ENCODE peak calls at places on chromosomes 6 and 20, in five cellular contexts. E, V, G, H and R are unnamed samples.

GRCh38 chr20:54167909-54168872 is 5.6 kb downstream of the CYP24A1 start:
- DNase-seq in E (no peak), V (peak; percentile 57), G (no peak), H (no peak), R (no peak)

GRCh38 chr6:158644227-158645063 is at the start of gene DYNLT1:
- DNase-seq in E (peak; percentile 91), V (peak; percentile 77), G (peak; percentile 93), H (peak; percentile 95), R (peak; percentile 95)

GRCh38 chr20:24701027-24701426 is 231.6 kb downstream of the SYNDIG1 start:
- DNase-seq in E (no peak), V (no peak), G (no peak), H (no peak), R (no peak)

GRCh38 chr6:131858765-131859490 is 51.1 kb downstream of the ENPP1 start:
- DNase-seq in E (no peak), V (no peak), G (no peak), H (no peak), R (no peak)

GRCh38 chr6:87848616-87849015 is 146.6 kb upstream of the AKIRIN2 start:
- DNase-seq in E (no peak), V (no peak), G (peak; percentile 14), H (no peak), R (no peak)

GRCh38 chr20:13238001-13238653 is 17.1 kb downstream of the ISM1 start:
- DNase-seq in E (no peak), V (no peak), G (no peak), H (no peak), R (no peak)

GRCh38 chr20:63117661-63118302 is 98.1 kb downstream of the YTHDF1 start:
- DNase-seq in E (no peak), V (no peak), G (no peak), H (no peak), R (no peak)

GRCh38 chr6:35213824-35214756 is at the start of gene SCUBE3:
- DNase-seq in E (peak; percentile 36), V (peak; percentile 31), G (no peak), H (peak; percentile 82), R (peak; percentile 76)

GRCh38 chr6:78031228-78031627 is 378.4 kb downstream of the MEI4 start:
- DNase-seq in E (no peak), V (no peak), G (no peak), H (no peak), R (no peak)

GRCh38 chr6:3329491-3330051 is 70.8 kb downstream of the PSMG4 start:
- DNase-seq in E (no peak), V (no peak), G (peak; percentile 92), H (no peak), R (no peak)

GRCh38 chr6:158649289-158650143 is at the start of gene SYTL3:
- DNase-seq in E (peak; percentile 61), V (no peak), G (peak; percentile 75), H (no peak), R (peak; percentile 61)

GRCh38 chr6:137811121-137811911 is 55.7 kb upstream of the TNFAIP3 start:
- DNase-seq in E (peak; percentile 78), V (peak; percentile 76), G (peak; percentile 87), H (no peak), R (peak; percentile 80)

GRCh38 chr6:8063762-8064637 is at the start of gene BLOC1S5:
- DNase-seq in E (peak; percentile 98), V (peak; percentile 41), G (peak; percentile 98), H (peak; percentile 99), R (peak; percentile 90)

GRCh38 chr6:81242634-81243033 is 509.8 kb downstream of the TENT5A start:
- DNase-seq in E (no peak), V (no peak), G (no peak), H (no peak), R (no peak)

GRCh38 chr6:139644821-139645220 is 270.4 kb upstream of the CITED2 start:
- DNase-seq in E (no peak), V (no peak), G (peak; percentile 31), H (peak; percentile 5), R (no peak)

GRCh38 chr6:53544050-53544499 is 826 bp downstream of the GCLC start:
- DNase-seq in E (peak; percentile 20), V (no peak), G (no peak), H (no peak), R (no peak)

GRCh38 chr6:162533009-162533400 is 194.6 kb downstream of the PRKN start:
- DNase-seq in E (no peak), V (no peak), G (no peak), H (no peak), R (no peak)

GRCh38 chr20:3741846-3742458 is 9.5 kb downstream of the HSPA12B start:
- DNase-seq in E (no peak), V (no peak), G (no peak), H (no peak), R (no peak)

GRCh38 chr6:160750276-160750689 is 48.2 kb downstream of the PLG start:
- DNase-seq in E (no peak), V (no peak), G (no peak), H (peak; percentile 21), R (peak; percentile 40)

GRCh38 chr6:165049362-165049761 is 260.0 kb downstream of the C6orf118 start:
- DNase-seq in E (no peak), V (no peak), G (no peak), H (peak; percentile 50), R (no peak)

GRCh38 chr20:38133680-38134426 is 31.2 kb downstream of the TGM2 start:
- DNase-seq in E (no peak), V (no peak), G (no peak), H (no peak), R (no peak)

GRCh38 chr6:82909551-82909950 is 156.1 kb downstream of the UBE3D start:
- DNase-seq in E (no peak), V (no peak), G (no peak), H (no peak), R (no peak)

GRCh38 chr20:57079016-57080005 is 187.1 kb downstream of the BMP7 start:
- DNase-seq in E (no peak), V (no peak), G (no peak), H (no peak), R (no peak)

GRCh38 chr6:15322781-15323536 is 77.1 kb downstream of the JARID2 start:
- DNase-seq in E (no peak), V (no peak), G (no peak), H (no peak), R (no peak)

GRCh38 chr6:15048367-15048766 is 197.5 kb upstream of the JARID2 start:
- DNase-seq in E (no peak), V (no peak), G (no peak), H (no peak), R (peak; percentile 52)

DNA sequence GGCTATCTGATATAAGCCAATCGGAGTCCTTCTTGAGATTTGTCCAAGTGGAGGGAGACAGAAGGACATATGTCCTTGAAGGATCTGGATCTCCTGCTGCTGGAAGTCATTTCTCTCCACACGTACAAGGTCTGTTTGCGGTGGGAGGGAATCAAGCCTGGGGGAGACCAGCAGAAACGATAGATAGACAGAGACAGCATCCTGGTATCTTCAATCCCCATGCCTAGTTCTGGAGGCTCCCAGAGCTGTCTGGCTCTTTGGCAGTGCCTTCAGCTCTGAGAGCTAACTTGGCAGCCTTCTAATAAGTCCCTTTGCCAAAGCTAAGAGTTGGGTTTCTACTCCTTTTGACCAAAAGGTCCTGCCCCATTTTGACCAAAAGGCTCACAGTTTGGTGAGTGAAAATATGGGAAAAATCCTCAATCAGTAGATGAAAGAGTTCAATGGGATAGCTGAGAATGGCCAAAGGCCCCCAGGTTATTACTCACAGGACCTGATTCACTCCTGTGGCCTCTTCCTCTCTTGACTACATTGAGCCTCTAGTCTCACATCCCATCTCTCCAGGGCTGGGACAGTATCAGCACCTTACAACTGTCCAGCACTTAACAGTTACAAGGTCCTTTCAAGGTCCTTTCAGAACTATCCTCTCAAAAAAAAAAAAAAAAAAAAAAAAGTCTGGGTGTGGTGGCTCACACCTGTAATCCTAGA is 20.3 kb downstream of the AARS2 start:
- DNase-seq in E (no peak), V (no peak), G (no peak), H (no peak), R (no peak)
- TF ChIP-seq CTCF in E (no peak), V (no peak), G (no peak), H (no peak), R (no peak)

GRCh38 chr6:106910999-106911949 is 63.3 kb downstream of the CD24 start:
- DNase-seq in E (no peak), V (no peak), G (peak; percentile 31), H (no peak), R (no peak)
- TF ChIP-seq CTCF in E (no peak), V (no peak), G (no peak), H (no peak), R (no peak)

GRCh38 chr6:106511274-106512047 is 117.8 kb downstream of the RTN4IP1 start:
- DNase-seq in E (peak; percentile 32), V (no peak), G (peak; percentile 47), H (peak; percentile 44), R (peak; percentile 57)

GRCh38 chr6:106512958-106513480 is 116.3 kb downstream of the RTN4IP1 start:
- DNase-seq in E (peak; percentile 26), V (no peak), G (no peak), H (no peak), R (no peak)

GRCh38 chr6:106510090-106510970 is 119.0 kb downstream of the RTN4IP1 start:
- DNase-seq in E (peak; percentile 37), V (peak; percentile 52), G (peak; percentile 67), H (peak; percentile 42), R (peak; percentile 74)

GRCh38 chr6:106513813-106514212 is 115.5 kb downstream of the RTN4IP1 start:
- DNase-seq in E (no peak), V (no peak), G (no peak), H (no peak), R (no peak)

DNA sequence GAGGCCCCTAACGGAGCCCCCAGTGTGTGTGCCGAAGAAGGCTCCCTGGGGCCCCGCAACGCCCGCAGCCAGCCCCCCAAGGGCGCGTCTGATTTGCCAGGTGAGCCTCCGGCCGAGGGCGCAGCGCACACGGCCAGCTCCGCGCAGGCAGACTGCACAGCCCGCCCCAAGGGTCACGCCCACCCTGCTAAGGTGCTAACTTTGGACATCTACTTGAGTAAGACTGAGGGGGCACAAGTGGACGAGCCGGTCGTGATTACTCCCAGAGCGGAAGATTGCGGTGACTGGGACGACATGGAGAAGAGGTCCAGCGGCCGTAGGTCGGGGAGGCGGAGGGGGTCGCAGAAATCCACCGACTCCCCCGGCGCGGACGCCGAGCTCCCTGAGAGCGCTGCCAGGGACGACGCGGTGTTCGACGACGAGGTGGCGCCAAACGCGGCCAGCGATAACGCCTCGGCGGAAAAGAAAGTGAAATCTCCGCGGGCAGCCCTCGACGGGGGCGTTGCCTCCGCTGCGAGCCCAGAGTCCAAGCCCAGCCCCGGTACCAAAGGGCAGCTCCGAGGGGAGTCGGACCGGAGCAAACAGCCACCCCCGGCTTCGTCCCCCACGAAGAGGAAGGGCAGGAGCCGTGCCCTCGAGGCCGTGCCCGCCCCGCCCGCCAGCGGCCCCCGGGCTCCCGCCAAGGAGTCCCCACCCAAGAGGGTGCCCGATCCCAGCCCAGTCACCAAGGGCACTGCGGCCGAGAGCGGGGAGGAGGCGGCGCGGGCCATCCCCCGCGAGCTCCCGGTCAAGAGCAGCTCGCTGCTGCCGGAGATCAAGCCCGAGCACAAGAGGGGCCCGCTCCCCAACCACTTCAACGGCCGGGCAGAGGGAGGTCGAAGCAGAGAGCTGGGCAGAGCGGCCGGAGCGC is 117.0 kb downstream of the RTN4IP1 start:
- DNase-seq in E (peak; percentile 47), V (no peak), G (peak; percentile 78), H (peak; percentile 51), R (peak; percentile 84)
- TF ChIP-seq CTCF in E (no peak), V (peak; percentile 7), G (no peak), H (peak; percentile 27), R (peak; percentile 63)

GRCh38 chr6:170265655-170266054 is 25.2 kb downstream of the DLL1 start:
- DNase-seq in E (no peak), V (no peak), G (peak; percentile 97), H (no peak), R (no peak)
- TF ChIP-seq CTCF in E (no peak), V (no peak), G (no peak), H (no peak), R (no peak)

GRCh38 chr20:2172305-2173175 is 70.9 kb downstream of the STK35 start:
- DNase-seq in E (peak; percentile 80), V (peak; percentile 88), G (peak; percentile 74), H (peak; percentile 73), R (peak; percentile 80)
- TF ChIP-seq CTCF in E (peak; percentile 86), V (peak; percentile 97), G (peak; percentile 82), H (peak; percentile 95), R (peak; percentile 89)